ENCODE peak calls at places on chromosome 15, in six cellular contexts. Z is effector memory CD4-positive, alpha-beta T cell; W is pancreas; M is left lung; O is spleen; I is psoas muscle. K is an unnamed sample. For H3K9me3, the result is how much of the 10 kb centered on the place peaks cover.

GRCh38 chr15:82918607-82919230 is 33.8 kb downstream of the HOMER2 start:
- DNase-seq in Z (no peak), W (no peak), M (no peak), O (no peak), I (no peak), K (no peak)

GRCh38 chr15:90114451-90114901 is 12.2 kb upstream of the IDH2 start:
- DNase-seq in Z (no peak), W (no peak), M (no peak), O (peak), I (no peak), K (no peak)

GRCh38 chr15:100476805-100477204 is 51.9 kb downstream of the CERS3 start:
- DNase-seq in Z (no peak), W (no peak), M (no peak), O (no peak), I (no peak), K (no peak)

GRCh38 chr15:90718232-90718631 is 1.1 kb downstream of the BLM start:
- DNase-seq in Z (no peak), W (no peak), M (no peak), O (no peak), I (no peak), K (no peak)

GRCh38 chr15:71362987-71363968 is 248.0 kb downstream of the THSD4 start:
- DNase-seq in Z (no peak), W (no peak), M (no peak), O (no peak), I (no peak), K (no peak)

GRCh38 chr15:59688383-59688887 is 685 bp downstream of the BNIP2 start:
- DNase-seq in Z (no peak), W (no peak), M (no peak), O (no peak), I (no peak), K (peak)

GRCh38 chr15:72751751-72752455 is 31.7 kb downstream of the ADPGK start:
- DNase-seq in Z (no peak), W (no peak), M (no peak), O (no peak), I (no peak), K (no peak)

GRCh38 chr15:58401991-58402649 is 29.7 kb upstream of the LIPC start:
- DNase-seq in Z (no peak), W (no peak), M (no peak), O (no peak), I (no peak), K (no peak)

GRCh38 chr15:85063088-85063487 is 81.4 kb downstream of the PDE8A start:
- DNase-seq in Z (no peak), W (no peak), M (no peak), O (no peak), I (no peak), K (no peak)

GRCh38 chr15:20341901-20342605 is 199.5 kb downstream of the GOLGA6L6 start:
- DNase-seq in Z (no peak), W (peak), M (peak), O (peak), I (peak), K (peak)

GRCh38 chr15:78507831-78508160 is 419 bp downstream of the HYKK start:
- DNase-seq in Z (no peak), W (no peak), M (no peak), O (no peak), I (no peak), K (no peak)

GRCh38 chr15:88625943-88626741 is 5.0 kb downstream of the AEN start:
- DNase-seq in Z (no peak), W (no peak), M (no peak), O (no peak), I (no peak), K (no peak)

GRCh38 chr15:33810083-33810595 is 158.2 kb upstream of the CHRM5 start:
- DNase-seq in Z (no peak), W (no peak), M (no peak), O (no peak), I (no peak), K (no peak)

GRCh38 chr15:95365615-95366107 is 964.8 kb upstream of the NR2F2 start:
- DNase-seq in Z (no peak), W (no peak), M (no peak), O (no peak), I (no peak), K (no peak)

GRCh38 chr15:45448066-45448510 is 69.7 kb upstream of the GATM start:
- DNase-seq in Z (no peak), W (no peak), M (peak), O (peak), I (no peak), K (no peak)

GRCh38 chr15:72117698-72118399 is at the start of gene MYO9A:
- DNase-seq in Z (peak), W (peak), M (peak), O (peak), I (peak), K (peak)

GRCh38 chr15:47475336-47475735 is 242.0 kb upstream of the SEMA6D start:
- DNase-seq in Z (no peak), W (no peak), M (no peak), O (no peak), I (no peak), K (no peak)

GRCh38 chr15:83516935-83517334 is 69.8 kb downstream of the SH3GL3 start:
- DNase-seq in Z (no peak), W (no peak), M (no peak), O (no peak), I (no peak), K (no peak)

GRCh38 chr15:62135532-62136134 is 29.5 kb downstream of the C2CD4B start:
- DNase-seq in Z (no peak), W (no peak), M (no peak), O (no peak), I (no peak), K (no peak)

GRCh38 chr15:45458746-45459403 is 63.7 kb downstream of the SLC30A4 start:
- DNase-seq in Z (peak), W (peak), M (no peak), O (peak), I (peak), K (peak)

GRCh38 chr15:74725845-74726773 is 781 bp upstream of the CYP1A1 start:
- DNase-seq in Z (peak), W (peak), M (peak), O (peak), I (peak), K (peak)

GRCh38 chr15:61794881-61795280 is 265.4 kb downstream of the VPS13C start:
- DNase-seq in Z (no peak), W (no peak), M (no peak), O (no peak), I (no peak), K (no peak)

GRCh38 chr15:75107905-75108838 is 84.8 kb downstream of the PPCDC start:
- DNase-seq in Z (peak), W (no peak), M (peak), O (peak), I (no peak), K (peak)

GRCh38 chr15:57923750-57924149 is 141.8 kb downstream of the ALDH1A2 start:
- DNase-seq in Z (no peak), W (peak), M (no peak), O (no peak), I (no peak), K (no peak)

GRCh38 chr15:32936283-32936918 is 218.6 kb downstream of the GREM1 start:
- DNase-seq in Z (no peak), W (no peak), M (no peak), O (no peak), I (no peak), K (no peak)

GRCh38 chr15:61063875-61064320 is 165.2 kb downstream of the RORA start:
- DNase-seq in Z (no peak), W (no peak), M (no peak), O (no peak), I (no peak), K (no peak)

GRCh38 chr15:91853968-91854943 is 748 bp downstream of the SLCO3A1 start:
- DNase-seq in Z (no peak), W (peak), M (peak), O (peak), I (peak), K (peak)

GRCh38 chr15:83733206-83733605 is 79.3 kb downstream of the ADAMTSL3 start:
- DNase-seq in Z (no peak), W (no peak), M (no peak), O (no peak), I (no peak), K (no peak)

GRCh38 chr15:85289677-85290365 is 90.6 kb upstream of the AKAP13 start:
- DNase-seq in Z (no peak), W (peak), M (no peak), O (no peak), I (peak), K (no peak)

GRCh38 chr15:69679623-69680228 is 227.1 kb downstream of the RPLP1 start:
- DNase-seq in Z (no peak), W (no peak), M (no peak), O (no peak), I (no peak), K (no peak)

GRCh38 chr15:42154576-42155355 is 1.7 kb downstream of the PLA2G4F start:
- DNase-seq in Z (no peak), W (no peak), M (no peak), O (peak), I (no peak), K (no peak)

GRCh38 chr15:94119215-94119815 is 112.0 kb upstream of the MCTP2 start:
- DNase-seq in Z (no peak), W (no peak), M (no peak), O (no peak), I (peak), K (no peak)

GRCh38 chr15:48370460-48370859 is 39.2 kb downstream of the DUT start:
- DNase-seq in Z (no peak), W (no peak), M (no peak), O (no peak), I (no peak), K (no peak)

GRCh38 chr15:71079208-71080044 is 35.8 kb upstream of the THSD4 start:
- DNase-seq in Z (no peak), W (peak), M (no peak), O (no peak), I (no peak), K (no peak)

GRCh38 chr15:101481381-101481705 is 8.2 kb downstream of the PCSK6 start:
- DNase-seq in Z (no peak), W (no peak), M (no peak), O (no peak), I (no peak), K (no peak)

GRCh38 chr15:38127306-38127731 is 125.3 kb upstream of the SPRED1 start:
- DNase-seq in Z (no peak), W (no peak), M (no peak), O (no peak), I (no peak), K (no peak)

GRCh38 chr15:101141926-101142527 is 109.8 kb downstream of the CHSY1 start:
- DNase-seq in Z (no peak), W (no peak), M (no peak), O (peak), I (no peak), K (no peak)

GRCh38 chr15:25059698-25060471 is 105.1 kb downstream of the SNRPN start:
- DNase-seq in Z (no peak), W (no peak), M (no peak), O (peak), I (no peak), K (no peak)
- H3K9me3 ChIP-seq in Z (half or more), W (under half), M (half or more), O (half or more), I (half or more), K (half or more)

GRCh38 chr15:68205558-68205944 is 419 bp upstream of the CALML4 start:
- DNase-seq in Z (no peak), W (no peak), M (no peak), O (no peak), I (no peak), K (no peak)

GRCh38 chr15:68203956-68204355 is 1.2 kb downstream of the CALML4 start:
- DNase-seq in Z (no peak), W (no peak), M (no peak), O (no peak), I (no peak), K (no peak)

GRCh38 chr15:68203486-68203885 is 1.6 kb downstream of the CALML4 start:
- DNase-seq in Z (no peak), W (no peak), M (no peak), O (no peak), I (no peak), K (no peak)

GRCh38 chr15:68204776-68205557 is at the start of gene CALML4:
- DNase-seq in Z (no peak), W (peak), M (peak), O (no peak), I (peak), K (no peak)

DNA sequence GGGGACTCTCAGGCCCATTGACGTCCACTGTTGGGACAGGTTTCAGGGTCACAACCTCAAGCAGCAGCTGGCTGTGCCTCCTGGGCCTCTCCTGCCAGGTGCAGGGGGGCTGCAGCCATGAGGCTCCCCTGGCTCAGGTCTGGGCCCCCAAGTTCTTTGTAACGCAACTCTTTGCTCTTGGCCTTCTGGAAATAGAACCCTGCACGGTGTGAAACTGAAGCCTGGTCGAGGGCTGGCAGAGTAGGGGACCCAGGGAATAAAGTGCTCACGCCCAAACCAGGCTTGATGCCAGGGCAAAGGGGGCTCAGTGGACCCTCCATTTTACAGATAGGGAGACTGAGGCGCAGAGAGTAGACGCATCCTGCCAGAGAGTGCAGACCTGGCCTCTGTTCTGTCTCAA is 771 bp downstream of the CALML4 start:
- DNase-seq in Z (no peak), W (no peak), M (no peak), O (no peak), I (no peak), K (no peak)
- H3K4me3 ChIP-seq in Z (no peak), W (no peak), M (peak), O (peak), I (peak), K (no peak)

GRCh38 chr15:25171856-25172687 is 217.3 kb downstream of the SNRPN start:
- DNase-seq in Z (no peak), W (peak), M (peak), O (peak), I (peak), K (no peak)
- H3K9me3 ChIP-seq in Z (under half), W (under half), M (half or more), O (under half), I (under half), K (under half)

DNA sequence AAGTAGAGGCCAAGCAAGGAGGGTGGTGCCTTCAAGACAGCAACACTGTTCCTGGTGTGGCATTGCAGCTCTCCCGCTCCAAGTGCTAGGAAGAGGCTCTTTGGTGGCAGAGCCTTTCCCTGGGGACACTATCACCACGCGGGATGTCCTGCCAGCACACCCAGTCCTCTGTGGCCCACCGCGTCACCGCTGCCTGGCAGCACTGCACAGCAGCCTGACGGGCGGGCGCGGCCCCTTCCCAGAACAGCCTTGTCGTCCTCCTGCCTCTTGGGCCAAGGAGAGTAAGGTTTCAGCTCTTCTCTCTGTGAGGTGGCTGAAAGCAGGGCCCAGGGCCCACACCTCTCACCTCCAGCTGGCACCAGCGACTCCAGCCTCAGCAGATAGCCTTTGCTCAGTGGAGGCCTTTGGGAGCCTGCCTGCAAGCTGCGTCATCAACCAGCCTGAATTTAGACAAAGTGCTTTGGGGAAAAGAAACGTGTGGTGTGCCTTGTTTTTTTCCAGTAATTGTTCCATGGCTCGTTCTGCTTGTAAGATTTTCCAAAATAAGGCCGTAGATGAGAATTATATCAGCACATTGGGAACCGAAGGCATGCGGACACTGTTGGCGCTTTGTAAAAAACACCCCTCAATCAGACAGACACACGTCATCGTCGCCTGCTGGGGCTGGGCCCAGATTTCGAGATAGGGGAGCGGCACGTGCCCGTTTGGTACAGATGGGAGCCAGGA is 65.0 kb downstream of the AAGAB start:
- DNase-seq in Z (no peak), W (no peak), M (no peak), O (peak), I (peak), K (no peak)
- H3K4me3 ChIP-seq in Z (no peak), W (no peak), M (no peak), O (no peak), I (no peak), K (no peak)

GRCh38 chr15:86398986-86399677 is 319.5 kb downstream of the AGBL1 start:
- DNase-seq in Z (no peak), W (peak), M (no peak), O (no peak), I (peak), K (no peak)
- H3K9me3 ChIP-seq in Z (under half), W (under half), M (under half), O (under half), I (under half), K (under half)

GRCh38 chr15:93072440-93073394 is 16.3 kb downstream of the RGMA start:
- DNase-seq in Z (no peak), W (peak), M (peak), O (no peak), I (peak), K (no peak)

GRCh38 chr15:93071469-93071891 is 17.5 kb downstream of the RGMA start:
- DNase-seq in Z (no peak), W (no peak), M (peak), O (no peak), I (no peak), K (no peak)

GRCh38 chr15:93074596-93074995 is 14.4 kb downstream of the RGMA start:
- DNase-seq in Z (no peak), W (no peak), M (no peak), O (no peak), I (no peak), K (no peak)

GRCh38 chr15:93072011-93072410 is 17.0 kb downstream of the RGMA start:
- DNase-seq in Z (no peak), W (no peak), M (no peak), O (no peak), I (no peak), K (no peak)

GRCh38 chr15:93073465-93073952 is 15.5 kb downstream of the RGMA start:
- DNase-seq in Z (no peak), W (no peak), M (no peak), O (no peak), I (no peak), K (no peak)
- H3K4me3 ChIP-seq in Z (no peak), W (peak), M (peak), O (peak), I (peak), K (no peak)

GRCh38 chr15:98948456-98948855 is 59.1 kb downstream of the PGPEP1L start:
- DNase-seq in Z (no peak), W (no peak), M (no peak), O (peak), I (no peak), K (no peak)

GRCh38 chr15:98951004-98951403 is 56.6 kb downstream of the PGPEP1L start:
- DNase-seq in Z (no peak), W (no peak), M (no peak), O (peak), I (no peak), K (no peak)

GRCh38 chr15:98946301-98947255 is 61.0 kb downstream of the PGPEP1L start:
- DNase-seq in Z (no peak), W (peak), M (no peak), O (peak), I (peak), K (no peak)

GRCh38 chr15:98949624-98950023 is 58.0 kb downstream of the PGPEP1L start:
- DNase-seq in Z (no peak), W (no peak), M (no peak), O (peak), I (no peak), K (no peak)

GRCh38 chr15:98948941-98949340 is 58.7 kb downstream of the PGPEP1L start:
- DNase-seq in Z (no peak), W (no peak), M (no peak), O (peak), I (no peak), K (no peak)
- H3K9me3 ChIP-seq in Z (under half), W (under half), M (under half), O (under half), I (under half), K (under half)

GRCh38 chr15:40305281-40305680 is 2.5 kb downstream of the PLCB2 start:
- DNase-seq in Z (no peak), W (no peak), M (no peak), O (peak), I (no peak), K (no peak)

GRCh38 chr15:40307421-40308165 is at the start of gene PLCB2:
- DNase-seq in Z (peak), W (no peak), M (peak), O (peak), I (no peak), K (peak)

GRCh38 chr15:40308844-40309189 is 1.1 kb upstream of the PLCB2 start:
- DNase-seq in Z (no peak), W (no peak), M (peak), O (peak), I (no peak), K (peak)

GRCh38 chr15:40306371-40306770 is 1.4 kb downstream of the PLCB2 start:
- DNase-seq in Z (no peak), W (no peak), M (peak), O (peak), I (no peak), K (no peak)

DNA sequence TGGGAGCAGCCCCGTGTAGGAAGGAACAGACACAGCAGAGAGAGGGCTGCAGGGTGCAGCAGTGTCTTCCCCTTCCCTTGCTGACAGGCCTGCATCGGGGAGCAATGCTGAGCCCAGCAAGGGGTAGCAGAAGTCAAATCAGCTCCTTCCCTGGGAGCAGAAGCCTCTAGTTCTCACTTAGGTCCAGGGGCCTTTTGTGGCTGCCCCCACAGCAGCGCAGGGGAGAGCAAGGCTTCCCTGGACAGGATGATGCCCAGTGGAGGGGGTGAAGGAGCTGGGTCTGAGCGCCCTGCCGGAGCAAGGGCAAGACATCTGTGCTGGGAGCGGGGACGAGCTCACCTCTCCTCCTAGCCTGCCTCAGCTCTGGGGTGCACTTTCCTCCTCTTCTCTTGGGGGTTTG is 827 bp downstream of the PLCB2 start:
- DNase-seq in Z (no peak), W (no peak), M (peak), O (peak), I (no peak), K (no peak)
- H3K4me3 ChIP-seq in Z (peak), W (no peak), M (peak), O (peak), I (peak), K (peak)

GRCh38 chr15:39613861-39614260 is 33.0 kb downstream of the THBS1 start:
- DNase-seq in Z (no peak), W (no peak), M (no peak), O (no peak), I (no peak), K (no peak)

GRCh38 chr15:39616731-39617455 is 36.0 kb downstream of the THBS1 start:
- DNase-seq in Z (no peak), W (no peak), M (no peak), O (no peak), I (no peak), K (no peak)

GRCh38 chr15:39610665-39611064 is 29.8 kb downstream of the THBS1 start:
- DNase-seq in Z (no peak), W (no peak), M (no peak), O (no peak), I (no peak), K (no peak)

GRCh38 chr15:39609166-39609918 is 28.5 kb downstream of the THBS1 start:
- DNase-seq in Z (no peak), W (no peak), M (no peak), O (no peak), I (no peak), K (no peak)

GRCh38 chr15:39613271-39613670 is 32.4 kb downstream of the THBS1 start:
- DNase-seq in Z (no peak), W (no peak), M (no peak), O (no peak), I (no peak), K (no peak)
- H3K9me3 ChIP-seq in Z (under half), W (under half), M (under half), O (under half), I (under half), K (under half)